ENCODE peak calls at places on chromosome 15, in eight cellular contexts. A is kidney epithelial cell, O is EL, W is left lobe of liver, I is uterus, J is NCI-H1092, M is epithelial cell of prostate, F is DMS 273 treated with DMSO at 0.1 percent for 48 hours. R is an unnamed sample.

GRCh38 chr15:34708422-34708821 is 46.4 kb downstream of the GJD2 start:
- DNase-seq in I (no peak), M (no peak), O (peak), J (no peak), F (no peak), W (no peak), A (no peak), R (no peak)

GRCh38 chr15:70078578-70079417 is 18.9 kb downstream of the TLE3 start:
- DNase-seq in F (no peak), O (no peak), W (no peak), I (no peak), A (no peak), J (no peak), M (no peak), R (no peak)

GRCh38 chr15:70430029-70430428 is 332.3 kb upstream of the TLE3 start:
- DNase-seq in F (no peak), I (no peak), M (peak), W (no peak), J (no peak), A (no peak), O (peak), R (peak)

GRCh38 chr15:35886765-35887164 is 340.8 kb upstream of the DPH6 start:
- DNase-seq in O (peak), I (no peak), W (no peak), J (no peak), M (no peak), A (no peak), F (no peak), R (no peak)

GRCh38 chr15:29097971-29098370 is 171.7 kb downstream of the NSMCE3 start:
- DNase-seq in M (no peak), J (no peak), F (no peak), A (no peak), I (no peak), O (no peak), W (no peak), R (no peak)

GRCh38 chr15:58286541-58286940 is 145.2 kb upstream of the LIPC start:
- DNase-seq in J (no peak), A (no peak), M (peak), W (no peak), F (no peak), I (no peak), O (no peak), R (no peak)

GRCh38 chr15:92809880-92810361 is 90.2 kb upstream of the CHD2 start:
- DNase-seq in M (no peak), W (no peak), O (peak), I (no peak), A (no peak), F (no peak), J (no peak), R (no peak)

GRCh38 chr15:59170295-59170881 is 36.3 kb upstream of the LDHAL6B start:
- DNase-seq in M (peak), J (no peak), W (peak), F (no peak), I (no peak), O (peak), A (peak), R (no peak)

GRCh38 chr15:62071711-62072308 is 5.0 kb downstream of the C2CD4A start:
- DNase-seq in J (no peak), A (no peak), F (peak), I (no peak), O (peak), W (no peak), M (no peak), R (no peak)

GRCh38 chr15:69713726-69714559 is 261.3 kb downstream of the RPLP1 start:
- DNase-seq in W (no peak), J (no peak), M (no peak), O (no peak), I (no peak), A (no peak), F (no peak), R (no peak)

GRCh38 chr15:26260517-26261133 is 397.5 kb upstream of the ATP10A start:
- DNase-seq in A (no peak), F (no peak), J (peak), M (no peak), O (peak), W (no peak), I (no peak), R (no peak)

GRCh38 chr15:51846463-51847230 is 17.2 kb downstream of the TMOD3 start:
- DNase-seq in M (peak), O (peak), W (no peak), A (no peak), J (no peak), F (no peak), I (no peak), R (no peak)

GRCh38 chr15:75606711-75607684 is 18.5 kb downstream of the SNUPN start:
- DNase-seq in O (peak), I (no peak), A (no peak), F (no peak), J (no peak), W (no peak), M (no peak), R (no peak)

GRCh38 chr15:39426552-39427532 is 154.0 kb upstream of the THBS1 start:
- DNase-seq in J (peak), M (no peak), F (no peak), W (no peak), O (peak), A (no peak), I (no peak), R (no peak)

GRCh38 chr15:96560246-96560895 is 229.9 kb downstream of the NR2F2 start:
- DNase-seq in W (no peak), O (peak), I (no peak), F (no peak), J (no peak), A (no peak), M (no peak), R (no peak)

GRCh38 chr15:60972301-60972700 is 256.8 kb downstream of the RORA start:
- DNase-seq in O (peak), W (no peak), I (no peak), M (peak), F (no peak), J (no peak), A (no peak), R (no peak)

GRCh38 chr15:50137330-50137761 is 18.3 kb upstream of the ATP8B4 start:
- DNase-seq in J (no peak), W (no peak), A (peak), I (no peak), O (peak), M (peak), F (no peak), R (no peak)

GRCh38 chr15:58762731-58763130 is 8.4 kb upstream of the MINDY2 start:
- DNase-seq in W (no peak), J (no peak), I (no peak), A (no peak), F (peak), M (no peak), O (no peak), R (no peak)

GRCh38 chr15:76209523-76209922 is 101.7 kb downstream of the ETFA start:
- DNase-seq in M (no peak), O (no peak), F (no peak), W (no peak), I (no peak), A (no peak), J (no peak), R (no peak)

GRCh38 chr15:53861792-53862191 is 102.3 kb upstream of the WDR72 start:
- DNase-seq in J (no peak), F (no peak), O (no peak), M (no peak), A (no peak), I (no peak), W (no peak), R (no peak)

GRCh38 chr15:79478108-79478507 is 46.0 kb downstream of the MINAR1 start:
- DNase-seq in W (no peak), A (no peak), J (no peak), O (no peak), M (no peak), I (no peak), F (no peak), R (no peak)

GRCh38 chr15:57570340-57570739 is 21.4 kb upstream of the MYZAP start:
- DNase-seq in J (no peak), O (no peak), F (no peak), W (no peak), I (no peak), M (no peak), A (no peak), R (no peak)

GRCh38 chr15:93141373-93141790 is 52.4 kb upstream of the RGMA start:
- DNase-seq in I (no peak), F (no peak), M (no peak), O (no peak), A (no peak), W (no peak), J (no peak), R (no peak)

GRCh38 chr15:76840830-76841460 is 64.2 kb downstream of the SCAPER start:
- DNase-seq in I (no peak), A (no peak), M (no peak), J (no peak), F (no peak), W (no peak), O (peak), R (no peak)

GRCh38 chr15:56804908-56805307 is 71.6 kb upstream of the ZNF280D start:
- DNase-seq in A (no peak), J (no peak), W (no peak), O (no peak), F (no peak), M (no peak), I (no peak), R (no peak)

GRCh38 chr15:35141743-35142356 is 56.8 kb upstream of the NANOGP8 start:
- DNase-seq in O (peak), J (no peak), A (peak), F (no peak), M (peak), I (no peak), W (no peak), R (peak)

GRCh38 chr15:28252831-28253230 is 69.1 kb downstream of the HERC2 start:
- DNase-seq in J (no peak), M (no peak), I (no peak), O (no peak), W (no peak), A (no peak), F (no peak), R (no peak)

GRCh38 chr15:41465822-41466421 is 27.8 kb upstream of the ITPKA start:
- DNase-seq in I (no peak), W (no peak), J (no peak), A (no peak), M (no peak), F (no peak), O (peak), R (no peak)

GRCh38 chr15:76339302-76340197 is 3.0 kb downstream of the ISL2 start:
- DNase-seq in J (no peak), I (no peak), F (no peak), A (no peak), W (no peak), O (peak), M (no peak), R (no peak)

GRCh38 chr15:39579487-39580116 is 1.3 kb upstream of the THBS1 start:
- DNase-seq in O (peak), W (peak), I (peak), M (peak), F (no peak), J (no peak), A (peak), R (peak)

GRCh38 chr15:41490355-41490754 is 3.3 kb upstream of the ITPKA start:
- DNase-seq in M (peak), W (no peak), O (peak), A (peak), F (peak), I (no peak), J (no peak), R (peak)

GRCh38 chr15:55250392-55250791 is 39.2 kb downstream of the RAB27A start:
- DNase-seq in J (no peak), A (no peak), M (peak), W (no peak), O (peak), I (no peak), F (no peak), R (peak)

GRCh38 chr15:93289951-93290350 is 200.9 kb upstream of the RGMA start:
- DNase-seq in O (no peak), W (no peak), I (no peak), A (no peak), M (no peak), F (no peak), J (no peak), R (no peak)

GRCh38 chr15:52183562-52184173 is 7.5 kb downstream of the GNB5 start:
- DNase-seq in I (no peak), J (no peak), M (no peak), F (no peak), W (no peak), A (no peak), O (peak), R (no peak)

GRCh38 chr15:39530446-39531342 is 50.2 kb upstream of the THBS1 start:
- DNase-seq in M (no peak), J (no peak), F (peak), I (no peak), O (peak), A (no peak), W (no peak), R (no peak)

GRCh38 chr15:100951965-100952364 is 32.8 kb downstream of the LRRK1 start:
- DNase-seq in W (no peak), F (no peak), M (no peak), O (no peak), J (no peak), A (no peak), I (no peak), R (no peak)

GRCh38 chr15:33169625-33170024 is 24.9 kb downstream of the FMN1 start:
- DNase-seq in W (no peak), J (no peak), F (no peak), O (no peak), M (no peak), A (no peak), I (no peak), R (no peak)